ENCODE peak calls at places on chromosomes 7 and 10, in four cellular contexts. D is epithelial cell of esophagus, C is thoracic aorta, J is nephron progenitor cell. W is an unnamed sample.

GRCh38 chr7:149414745-149415390 is 46.0 kb downstream of the ZNF777 start:
- DNase-seq in D (peak; percentile 86), C (no peak), J (peak; percentile 82), W (peak; percentile 54)

GRCh38 chr10:131858118-131858515 is 42.7 kb upstream of the PPP2R2D start:
- DNase-seq in D (no peak), C (no peak), J (no peak), W (no peak)

GRCh38 chr10:119620241-119620753 is 23.5 kb upstream of the TIAL1 start:
- DNase-seq in D (peak; percentile 25), C (no peak), J (no peak), W (no peak)

GRCh38 chr7:28093617-28094232 is 86.9 kb downstream of the JAZF1 start:
- DNase-seq in D (peak; percentile 72), C (no peak), J (peak; percentile 79), W (peak; percentile 34)

GRCh38 chr7:133958822-133959221 is 168.3 kb upstream of the LRGUK start:
- DNase-seq in D (no peak), C (no peak), J (no peak), W (no peak)

GRCh38 chr7:87505122-87505521 is 29.6 kb upstream of the ABCB4 start:
- DNase-seq in D (no peak), C (no peak), J (no peak), W (no peak)

GRCh38 chr7:156897673-156898072 is 4.7 kb upstream of the LMBR1 start:
- DNase-seq in D (peak; percentile 33), C (no peak), J (no peak), W (no peak)

GRCh38 chr7:5755704-5756131 is 25.7 kb downstream of the RNF216 start:
- DNase-seq in D (peak; percentile 38), C (no peak), J (no peak), W (no peak)

GRCh38 chr7:11345621-11346020 is 371.9 kb downstream of the PHF14 start:
- DNase-seq in D (no peak), C (no peak), J (no peak), W (no peak)

GRCh38 chr10:84590794-84591193 is 262.4 kb downstream of the CCSER2 start:
- DNase-seq in D (no peak), C (no peak), J (no peak), W (no peak)

GRCh38 chr10:34581871-34582532 is 233.1 kb downstream of the PARD3 start:
- DNase-seq in D (peak; percentile 78), C (no peak), J (no peak), W (no peak)

GRCh38 chr7:50092579-50093411 is at the start of gene ZPBP:
- DNase-seq in D (peak; percentile 57), C (no peak), J (peak; percentile 27), W (no peak)

GRCh38 chr10:283916-284356 is 148.7 kb downstream of the ZMYND11 start:
- DNase-seq in D (no peak), C (no peak), J (no peak), W (no peak)

GRCh38 chr7:12674861-12675260 is 12.6 kb upstream of the ARL4A start:
- DNase-seq in D (peak; percentile 59), C (no peak), J (no peak), W (no peak)

GRCh38 chr7:138006106-138006505 is 4.2 kb upstream of the CREB3L2 start:
- DNase-seq in D (no peak), C (no peak), J (no peak), W (no peak)

GRCh38 chr10:123884351-123884906 is 7.2 kb downstream of the CPXM2 start:
- DNase-seq in D (no peak), C (no peak), J (no peak), W (no peak)

DNA sequence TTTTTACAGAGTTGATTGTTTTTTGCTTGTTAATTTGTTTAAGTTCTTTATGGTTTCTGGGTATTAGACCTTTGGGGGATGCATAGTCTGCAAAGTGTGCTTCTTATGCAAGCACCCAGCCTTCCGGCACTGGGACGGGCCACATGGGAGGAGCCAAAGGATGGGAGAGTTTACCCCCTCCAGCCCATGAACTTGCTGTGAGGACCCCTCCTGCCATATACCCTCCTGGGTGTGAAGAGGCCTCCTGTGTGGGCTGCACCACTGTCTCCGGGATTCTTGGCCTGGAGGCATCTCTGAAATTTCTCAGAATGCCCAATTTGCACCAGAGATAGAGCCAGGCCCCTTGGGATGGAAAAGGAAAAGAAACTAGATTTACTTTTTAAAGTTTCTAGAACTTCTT is 150.7 kb downstream of the MGMT start:
- DNase-seq in D (no peak), C (no peak), J (no peak), W (no peak)
- TF ChIP-seq CTCF in D (no peak), C (no peak), J (no peak), W (no peak)

GRCh38 chr10:78971094-78971682 is 97.6 kb upstream of the ZMIZ1 start:
- DNase-seq in D (no peak), C (no peak), J (no peak), W (no peak)
- TF ChIP-seq CTCF in D (no peak), C (no peak), J (no peak), W (no peak)

GRCh38 chr7:117272360-117272759 is 50.5 kb downstream of the WNT2 start:
- DNase-seq in D (no peak), C (no peak), J (no peak), W (no peak)

GRCh38 chr7:117274951-117275350 is 47.9 kb downstream of the WNT2 start:
- DNase-seq in D (no peak), C (no peak), J (no peak), W (no peak)

GRCh38 chr7:117270371-117270770 is 52.5 kb downstream of the WNT2 start:
- DNase-seq in D (no peak), C (no peak), J (no peak), W (no peak)

GRCh38 chr7:117271566-117271965 is 51.3 kb downstream of the WNT2 start:
- DNase-seq in D (no peak), C (no peak), J (no peak), W (no peak)

DNA sequence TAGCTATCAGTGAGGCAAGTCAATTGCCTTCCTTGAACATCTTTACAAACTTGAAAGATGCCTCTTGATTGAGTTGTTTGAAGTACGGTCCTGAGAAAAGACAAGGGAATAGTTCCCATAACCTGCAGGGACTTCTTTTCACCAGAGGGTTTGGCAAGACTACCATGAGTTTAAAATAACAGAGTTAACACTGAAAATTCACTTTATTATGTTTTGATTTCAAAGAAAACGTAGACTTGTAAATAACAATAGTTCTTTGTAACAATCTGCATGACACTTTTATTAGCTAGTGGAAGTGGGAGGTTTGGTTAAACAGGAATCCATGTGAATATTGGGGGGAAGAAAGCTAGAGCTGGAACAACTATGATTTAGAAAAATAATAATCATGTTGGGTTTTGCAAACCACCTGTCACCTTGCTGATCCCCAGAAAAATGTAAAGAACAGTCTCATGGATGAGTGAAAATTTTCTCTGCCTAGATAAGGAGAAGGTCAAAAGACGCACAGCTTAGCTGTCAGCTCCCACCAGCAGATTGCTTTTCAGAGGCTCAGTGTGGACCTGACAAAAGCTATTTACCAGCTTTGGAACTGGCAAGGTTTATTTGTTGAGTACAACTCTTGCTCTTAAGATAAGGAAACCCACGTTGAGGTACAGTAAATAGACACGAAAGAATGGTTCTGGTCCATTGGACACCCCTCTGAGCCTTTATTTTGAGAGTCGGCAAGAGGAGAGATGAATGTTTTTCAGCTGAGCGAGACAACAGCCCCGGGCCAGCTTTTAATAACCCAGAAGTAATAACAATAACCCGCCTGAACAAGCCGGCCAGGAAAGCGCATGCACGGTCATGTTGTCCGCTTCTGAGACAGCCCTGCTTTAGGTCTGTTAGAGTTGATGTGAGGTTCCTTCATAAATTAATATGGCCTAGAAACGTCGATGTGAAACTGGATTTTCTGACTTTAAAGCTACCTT is 49.2 kb downstream of the WNT2 start:
- DNase-seq in D (peak; percentile 95), C (no peak), J (no peak), W (no peak)
- TF ChIP-seq CTCF in D (no peak), C (no peak), J (no peak), W (no peak)

DNA sequence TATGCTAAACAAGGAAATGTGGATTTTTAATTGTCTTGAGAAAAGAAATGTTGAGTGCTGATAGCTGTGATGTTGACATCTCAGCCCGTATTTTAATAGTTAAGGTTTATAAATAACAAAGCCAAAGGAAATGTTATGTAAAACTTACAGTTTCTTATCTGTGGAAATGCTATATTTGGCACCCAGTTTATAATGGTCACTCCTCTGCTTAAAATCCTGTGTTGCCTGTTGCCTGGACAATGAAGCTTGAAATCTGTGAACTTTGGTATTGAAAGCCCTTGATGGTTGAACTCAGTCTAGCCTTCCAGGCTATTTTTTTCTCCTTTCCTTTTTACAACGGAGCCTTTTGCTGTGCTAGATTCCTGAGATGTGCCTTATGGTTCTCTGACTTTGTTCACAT is 46.5 kb downstream of the MCU start:
- DNase-seq in D (no peak), C (no peak), J (no peak), W (no peak)
- TF ChIP-seq CTCF in D (no peak), C (no peak), J (no peak), W (no peak)

GRCh38 chr7:18698258-18698734 is 202.7 kb downstream of the HDAC9 start:
- DNase-seq in D (no peak), C (no peak), J (no peak), W (no peak)

GRCh38 chr7:18702071-18702829 is 206.7 kb downstream of the HDAC9 start:
- DNase-seq in D (no peak), C (no peak), J (peak; percentile 30), W (no peak)

GRCh38 chr7:18694911-18695310 is 199.4 kb downstream of the HDAC9 start:
- DNase-seq in D (no peak), C (no peak), J (no peak), W (no peak)

GRCh38 chr7:18703743-18704142 is 208.2 kb downstream of the HDAC9 start:
- DNase-seq in D (no peak), C (no peak), J (no peak), W (no peak)

GRCh38 chr7:18700147-18700546 is 204.6 kb downstream of the HDAC9 start:
- DNase-seq in D (no peak), C (no peak), J (no peak), W (no peak)
- TF ChIP-seq CTCF in D (no peak), C (no peak), J (no peak), W (peak; percentile 29)

GRCh38 chr10:126598009-126598408 is 72.5 kb downstream of the C10orf90 start:
- DNase-seq in D (peak; percentile 56), C (no peak), J (peak; percentile 42), W (peak; percentile 21)
- TF ChIP-seq CTCF in D (peak; percentile 50), C (no peak), J (peak; percentile 59), W (peak; percentile 64)

GRCh38 chr10:129958686-129959543 is 5.2 kb downstream of the EBF3 start:
- DNase-seq in D (no peak), C (no peak), J (peak; percentile 59), W (no peak)

GRCh38 chr10:129956902-129957673 is 7.0 kb downstream of the EBF3 start:
- DNase-seq in D (no peak), C (no peak), J (no peak), W (no peak)

GRCh38 chr10:129959544-129960492 is 4.3 kb downstream of the EBF3 start:
- DNase-seq in D (no peak), C (no peak), J (peak; percentile 39), W (no peak)

GRCh38 chr10:129956285-129956649 is 7.8 kb downstream of the EBF3 start:
- DNase-seq in D (no peak), C (no peak), J (no peak), W (no peak)

DNA sequence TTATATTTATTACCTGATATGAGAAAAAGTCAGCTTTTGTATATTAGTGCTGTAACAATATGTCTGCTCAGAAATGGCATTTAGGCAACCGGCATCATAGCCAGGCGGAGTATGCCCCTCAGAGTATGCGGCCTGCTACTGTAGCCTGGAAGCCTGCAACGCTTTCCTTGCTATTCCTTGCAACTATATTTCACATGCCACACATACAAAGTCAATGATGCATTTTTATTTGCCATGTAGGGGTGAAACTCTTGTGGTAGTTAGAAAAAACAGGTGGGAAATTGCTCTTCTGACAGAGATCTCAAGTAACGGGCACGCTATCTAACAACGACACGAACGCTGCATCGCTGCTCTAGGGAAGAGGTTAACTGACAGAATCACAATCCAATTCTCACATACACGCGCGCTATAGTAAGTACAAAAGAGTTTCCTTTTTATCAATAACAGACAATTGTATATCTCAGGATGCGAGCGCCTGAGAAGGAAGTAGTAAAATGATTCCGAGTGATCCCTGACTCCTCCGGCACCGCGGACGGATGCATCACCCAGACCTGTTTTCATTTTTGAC is 5.9 kb downstream of the EBF3 start:
- DNase-seq in D (no peak), C (no peak), J (no peak), W (no peak)
- TF ChIP-seq CTCF in D (no peak), C (no peak), J (peak; percentile 20), W (peak; percentile 36)

W was measured in progenitor cell of endocrine pancreas.